ENCODE peak calls at places on chromosomes 11 and 22, in nine cellular contexts. E is NCI-H345; O is stimulated activated CD4-positive, alpha-beta T cell treated with anti-CD3 and anti-CD28 coated beads, Interleukin-4, amount 100 ng/mL, for 48 hours; U is HEK293T; D is ascending aorta; I is RWPE2; Q is skeletal muscle cell; N is activated naive CD4-positive, alpha-beta T cell treated with anti-CD3 and anti-CD28 coated beads, Interleukin-2, amount 50 U/mL, for 16 hours; K is GM23338. J is an unnamed sample.

GRCh38 chr11:83249972-83250593 is 36.1 kb downstream of the CCDC90B start:
- DNase-seq in E (peak; percentile 8), O (no peak), U (peak; percentile 32), D (no peak), I (no peak), Q (peak; percentile 18), N (no peak), K (peak; percentile 59), J (no peak)

GRCh38 chr11:28384418-28384817 is 276.2 kb downstream of the METTL15 start:
- DNase-seq in E (no peak), O (no peak), U (no peak), D (no peak), I (no peak), Q (peak; percentile 59), N (no peak), K (no peak), J (no peak)

GRCh38 chr11:64115751-64116522 is 50.0 kb downstream of the MACROD1 start:
- DNase-seq in E (no peak), O (no peak), U (no peak), D (no peak), I (no peak), Q (no peak), N (no peak), K (no peak), J (no peak)

GRCh38 chr22:23790819-23791736 is 4.3 kb downstream of the SMARCB1 start:
- DNase-seq in E (no peak), O (no peak), U (no peak), D (no peak), I (no peak), Q (no peak), N (no peak), K (no peak), J (peak; percentile 55)

GRCh38 chr11:71428861-71429435 is 19.2 kb downstream of the DHCR7 start:
- DNase-seq in E (no peak), O (no peak), U (no peak), D (peak; percentile 77), I (no peak), Q (no peak), N (no peak), K (no peak), J (no peak)

GRCh38 chr11:6259638-6260019 is at the start of gene CCKBR:
- DNase-seq in E (peak; percentile 70), O (no peak), U (peak; percentile 46), D (no peak), I (no peak), Q (no peak), N (peak; percentile 32), K (peak; percentile 72), J (no peak)

GRCh38 chr11:128451651-128452470 is 135.5 kb downstream of the ETS1 start:
- DNase-seq in E (no peak), O (no peak), U (no peak), D (peak; percentile 86), I (no peak), Q (peak; percentile 41), N (no peak), K (peak; percentile 34), J (peak; percentile 97)

GRCh38 chr11:105718641-105719040 is 108.8 kb downstream of the GRIA4 start:
- DNase-seq in E (no peak), O (no peak), U (no peak), D (no peak), I (no peak), Q (no peak), N (no peak), K (peak; percentile 13), J (no peak)

GRCh38 chr22:20238567-20239062 is 29.5 kb downstream of the RTN4R start:
- DNase-seq in E (peak; percentile 45), O (peak; percentile 50), U (peak; percentile 89), D (no peak), I (no peak), Q (peak; percentile 22), N (peak; percentile 60), K (peak; percentile 88), J (no peak)

GRCh38 chr11:131867457-131868257 is 497.2 kb downstream of the NTM start:
- DNase-seq in E (peak; percentile 77), O (no peak), U (peak; percentile 65), D (peak; percentile 71), I (no peak), Q (peak; percentile 60), N (no peak), K (peak; percentile 87), J (no peak)

GRCh38 chr11:11584937-11585336 is 36.9 kb downstream of the GALNT18 start:
- DNase-seq in E (no peak), O (no peak), U (no peak), D (no peak), I (no peak), Q (no peak), N (no peak), K (no peak), J (no peak)

GRCh38 chr11:12288212-12288933 is 89.0 kb upstream of the PARVA start:
- DNase-seq in E (peak; percentile 85), O (peak; percentile 41), U (peak; percentile 86), D (peak; percentile 90), I (no peak), Q (peak; percentile 86), N (peak; percentile 38), K (peak; percentile 96), J (no peak)

GRCh38 chr11:92550411-92550810 is 325.8 kb downstream of the FAT3 start:
- DNase-seq in E (peak; percentile 35), O (no peak), U (no peak), D (no peak), I (no peak), Q (no peak), N (no peak), K (peak; percentile 74), J (no peak)

GRCh38 chr11:128914216-128915147 is 23.3 kb downstream of the KCNJ5 start:
- DNase-seq in E (no peak), O (no peak), U (no peak), D (no peak), I (no peak), Q (no peak), N (no peak), K (no peak), J (no peak)

GRCh38 chr11:109865558-109866186 is 227.5 kb upstream of the ZC3H12C start:
- DNase-seq in E (peak; percentile 59), O (no peak), U (no peak), D (no peak), I (no peak), Q (no peak), N (no peak), K (peak; percentile 21), J (peak; percentile 50)

GRCh38 chr22:39520874-39521857 is 804 bp downstream of the ATF4 start:
- DNase-seq in E (peak; percentile 37), O (peak; percentile 65), U (peak; percentile 58), D (peak; percentile 91), I (no peak), Q (no peak), N (peak; percentile 75), K (peak; percentile 76), J (no peak)

GRCh38 chr11:131760191-131760951 is 390.0 kb downstream of the NTM start:
- DNase-seq in E (no peak), O (no peak), U (no peak), D (no peak), I (no peak), Q (peak; percentile 84), N (no peak), K (peak; percentile 87), J (no peak)

GRCh38 chr11:1866226-1866625 is 13.3 kb downstream of the LSP1 start:
- DNase-seq in E (no peak), O (no peak), U (no peak), D (no peak), I (no peak), Q (no peak), N (no peak), K (no peak), J (no peak)

GRCh38 chr11:105935791-105936190 is 86.2 kb downstream of the MSANTD4 start:
- DNase-seq in E (no peak), O (no peak), U (no peak), D (no peak), I (peak; percentile 72), Q (no peak), N (no peak), K (peak; percentile 21), J (no peak)

J was measured in chondrocyte.